ENCODE peak calls at places on chromosomes 13 and 19, in seven cellular contexts. H is psoas muscle; U is activated CD4-positive, alpha-beta memory T cell treated with anti-CD3 and anti-CD28 coated beads, Interleukin-2, amount 10 ng/mL, durations not matched to agents 7 days and 5 days; M is stimulated activated CD8-positive, alpha-beta memory T cell treated with anti-CD3 and anti-CD28 coated beads, Interleukin-2, amount 100 ng/mL, for 48 hours; T is glomerular endothelial cell; N is GM10248; F is AG09319. V is an unnamed sample.

GRCh38 chr19:2609389-2610116 is 92.9 kb downstream of the GNG7 start:
- DNase-seq in H (no peak), U (no peak), M (no peak), T (no peak), N (no peak), F (no peak), V (peak)

GRCh38 chr13:39263033-39263432 is 224.8 kb downstream of the NHLRC3 start:
- DNase-seq in H (peak), U (peak), M (no peak), T (peak), N (peak), F (no peak), V (no peak)

GRCh38 chr19:2981898-2982297 is 4.5 kb downstream of the TLE6 start:
- DNase-seq in H (no peak), U (no peak), M (no peak), T (no peak), N (no peak), F (no peak), V (no peak)

GRCh38 chr19:57559008-57559403 is 657 bp downstream of the ZNF550 start:
- DNase-seq in H (no peak), U (peak), M (no peak), T (no peak), N (peak), F (no peak), V (no peak)

GRCh38 chr13:83765796-83766195 is 116.5 kb downstream of the SLITRK1 start:
- DNase-seq in H (no peak), U (no peak), M (no peak), T (no peak), N (no peak), F (no peak), V (no peak)

GRCh38 chr13:24986826-24987225 is 109.1 kb upstream of the PABPC3 start:
- DNase-seq in H (no peak), U (no peak), M (no peak), T (no peak), N (no peak), F (no peak), V (no peak)

GRCh38 chr13:110907951-110908898 is 6.6 kb downstream of the ANKRD10 start:
- DNase-seq in H (no peak), U (no peak), M (peak), T (no peak), N (no peak), F (no peak), V (no peak)

GRCh38 chr13:99986751-99987150 is 5.2 kb downstream of the ZIC2 start:
- DNase-seq in H (no peak), U (no peak), M (no peak), T (no peak), N (no peak), F (no peak), V (no peak)

GRCh38 chr13:24301434-24301833 is 7.9 kb upstream of the C1QTNF9 start:
- DNase-seq in H (no peak), U (no peak), M (no peak), T (no peak), N (no peak), F (no peak), V (no peak)

GRCh38 chr13:28022848-28023518 is 34.5 kb upstream of the URAD start:
- DNase-seq in H (no peak), U (no peak), M (no peak), T (no peak), N (no peak), F (no peak), V (no peak)